ENCODE peak calls at places on chromosomes 11 and 22, in five cellular contexts. N, B, U, O and L are unnamed samples.

GRCh38 chr11:115256326-115257197 is 247.7 kb downstream of the CADM1 start:
- DNase-seq in N (no peak), B (peak; percentile 21), U (peak; percentile 27), O (no peak), L (no peak)

GRCh38 chr22:44108076-44108475 is 72.6 kb upstream of the PARVG start:
- DNase-seq in N (no peak), B (no peak), U (no peak), O (no peak), L (no peak)

GRCh38 chr11:69396051-69396947 is 85.2 kb upstream of the LINC01488 start:
- DNase-seq in N (no peak), B (no peak), U (no peak), O (no peak), L (no peak)

GRCh38 chr22:34992672-34993071 is 73.3 kb upstream of the ISX start:
- DNase-seq in N (no peak), B (no peak), U (no peak), O (no peak), L (no peak)

GRCh38 chr11:65574147-65574962 is 1.5 kb upstream of the EHBP1L1 start:
- DNase-seq in N (peak; percentile 84), B (peak; percentile 82), U (peak; percentile 96), O (peak; percentile 70), L (peak; percentile 96)

GRCh38 chr22:36196254-36197064 is 5.2 kb downstream of the APOL4 start:
- DNase-seq in N (no peak), B (no peak), U (no peak), O (no peak), L (no peak)

GRCh38 chr11:23226331-23226909 is 366.1 kb upstream of the CCDC179 start:
- DNase-seq in N (no peak), B (no peak), U (no peak), O (no peak), L (no peak)

GRCh38 chr22:47207846-47208554 is 445.6 kb downstream of the TBC1D22A start:
- DNase-seq in N (peak; percentile 16), B (no peak), U (no peak), O (no peak), L (no peak)

GRCh38 chr11:8019671-8020597 is 32.8 kb downstream of the EIF3F start:
- DNase-seq in N (peak; percentile 45), B (no peak), U (peak; percentile 41), O (no peak), L (no peak)

GRCh38 chr11:72951815-72952340 is 137.7 kb downstream of the ATG16L2 start:
- DNase-seq in N (no peak), B (peak; percentile 49), U (no peak), O (no peak), L (no peak)

GRCh38 chr11:396511-396947 is 2.5 kb downstream of the PKP3 start:
- DNase-seq in N (no peak), B (no peak), U (no peak), O (peak; percentile 60), L (no peak)

GRCh38 chr11:8231979-8232378 is 31.7 kb downstream of the LMO1 start:
- DNase-seq in N (no peak), B (no peak), U (no peak), O (no peak), L (no peak)

GRCh38 chr11:5684627-5685362 is at the start of gene TRIM5:
- DNase-seq in N (peak; percentile 72), B (peak; percentile 86), U (peak; percentile 71), O (peak; percentile 92), L (peak; percentile 69)

GRCh38 chr11:66619080-66619554 is 2.7 kb downstream of the RBM14 start:
- DNase-seq in N (no peak), B (no peak), U (no peak), O (no peak), L (no peak)

GRCh38 chr11:63846897-63847296 is 8.0 kb downstream of the MARK2 start:
- DNase-seq in N (no peak), B (no peak), U (no peak), O (no peak), L (no peak)

GRCh38 chr22:37310075-37310606 is 27.8 kb downstream of the CYTH4 start:
- DNase-seq in N (no peak), B (no peak), U (no peak), O (no peak), L (no peak)

GRCh38 chr22:26811717-26811992 is 154.3 kb downstream of the MIAT start:
- DNase-seq in N (no peak), B (no peak), U (no peak), O (no peak), L (no peak)
- TF ChIP-seq POLR2A in N (no peak), B (no peak), U (no peak), O (no peak), L (no peak)

GRCh38 chr22:29338398-29338797 is 22.9 kb upstream of the RASL10A start:
- DNase-seq in N (no peak), B (no peak), U (no peak), O (no peak), L (no peak)

GRCh38 chr22:29334696-29335344 is 19.3 kb upstream of the RASL10A start:
- DNase-seq in N (no peak), B (no peak), U (no peak), O (peak; percentile 43), L (no peak)

GRCh38 chr22:29335656-29336055 is 20.2 kb upstream of the RASL10A start:
- DNase-seq in N (no peak), B (no peak), U (no peak), O (no peak), L (no peak)

GRCh38 chr22:29337631-29338284 is 22.3 kb upstream of the RASL10A start:
- DNase-seq in N (no peak), B (no peak), U (no peak), O (no peak), L (no peak)

DNA sequence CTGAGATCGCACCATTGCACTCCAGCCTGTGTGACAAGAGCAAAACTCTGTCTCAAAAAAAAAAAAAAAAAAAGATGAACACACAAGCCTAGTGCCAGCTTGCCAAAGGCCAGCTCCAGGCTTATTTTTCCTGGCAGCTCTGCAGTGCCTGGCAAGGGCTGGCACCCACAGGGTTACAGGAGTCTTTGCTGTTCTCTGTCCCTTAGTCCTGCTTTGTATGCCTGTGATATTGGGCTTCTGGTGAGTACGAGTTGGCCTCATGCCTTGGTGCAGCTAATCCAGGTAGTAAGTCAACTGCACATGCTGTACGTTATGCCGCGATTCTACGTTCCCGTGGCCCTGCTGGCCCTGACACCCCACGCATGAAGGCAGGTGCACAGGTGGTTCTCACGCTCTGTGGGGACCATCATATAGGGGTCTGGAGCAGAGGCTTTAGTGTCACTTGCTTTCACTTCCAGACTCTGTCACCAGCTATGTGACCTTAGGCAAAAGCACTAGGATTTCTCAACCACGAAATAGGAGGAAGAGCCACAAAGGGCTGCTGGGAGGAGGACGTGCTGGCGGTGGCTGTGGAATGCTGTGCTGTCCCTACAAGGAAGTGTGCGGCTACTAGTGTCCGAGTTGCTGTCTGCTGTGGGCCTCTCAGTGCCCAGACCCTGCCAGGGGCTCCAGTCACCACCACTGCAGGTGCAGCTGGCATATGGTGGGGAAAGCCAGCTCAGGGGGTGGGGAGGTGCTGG is 21.4 kb upstream of the RASL10A start:
- DNase-seq in N (no peak), B (no peak), U (no peak), O (no peak), L (no peak)
- TF ChIP-seq TAF1 in N (no peak), B (no peak), U (no peak), O (no peak), L (no peak)

GRCh38 chr11:3123316-3123715 is 41.8 kb downstream of the OSBPL5 start:
- DNase-seq in N (no peak), B (no peak), U (no peak), O (no peak), L (no peak)
- TF ChIP-seq POLR2AphosphoS5 in N (no peak), B (no peak), U (no peak), O (no peak), L (no peak)

DNA sequence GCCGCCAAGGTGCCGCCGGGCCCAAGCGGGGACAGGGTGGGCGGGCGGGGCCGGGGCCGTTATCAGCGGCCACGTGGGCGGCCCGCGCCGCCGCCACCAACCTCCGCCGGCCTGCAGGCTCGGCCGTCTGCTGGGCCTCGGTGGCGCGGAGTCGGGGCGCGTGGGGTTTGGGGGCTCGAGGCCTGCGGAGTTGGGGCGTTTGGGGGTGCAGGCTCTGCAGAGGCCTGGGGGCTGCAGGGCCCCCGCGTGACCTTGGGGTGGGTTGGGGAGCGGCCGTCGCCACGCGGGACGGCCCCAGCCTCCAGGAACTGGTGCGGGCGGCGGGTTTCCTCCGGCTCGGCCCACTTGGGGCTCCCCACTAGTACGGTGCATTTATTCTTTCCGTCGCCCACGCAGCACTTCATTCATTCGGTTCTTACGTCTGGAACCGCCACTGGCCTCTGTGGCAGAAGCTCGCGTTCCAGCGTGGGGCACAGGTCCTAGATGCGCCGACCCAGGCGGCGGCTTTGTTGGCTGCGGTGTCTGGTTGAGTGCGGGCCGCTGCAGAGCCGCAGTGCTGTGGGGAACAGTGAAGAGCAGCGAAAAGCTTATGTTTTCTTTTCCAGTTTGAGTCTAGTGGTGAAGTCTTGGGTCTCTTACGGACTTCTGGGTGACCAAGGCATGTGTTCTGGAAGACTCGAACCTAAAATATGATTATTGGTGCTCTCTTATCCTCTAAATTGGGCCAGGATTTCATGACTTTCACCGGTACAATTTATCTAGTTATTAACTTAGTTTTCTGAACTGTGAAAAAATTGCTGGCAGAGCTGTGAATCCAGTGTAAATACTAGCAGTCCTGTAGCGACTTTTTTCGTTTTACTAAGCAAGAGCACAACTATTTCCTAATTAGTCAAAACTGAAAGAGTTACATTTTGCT is 888 bp upstream of the TRMT2A start:
- DNase-seq in N (no peak), B (no peak), U (peak; percentile 59), O (no peak), L (peak; percentile 56)
- TF ChIP-seq POLR2A in N (peak; percentile 57), B (peak; percentile 76), U (no peak), O (peak; percentile 29), L (peak; percentile 70)